ENCODE peak calls at places on chromosome 3, in five cellular contexts. One of them, this sample, is unnamed.

GRCh38 chr3:197599089-197599765 is 43.5 kb upstream of the BDH1 start:
- DNase-seq in ACHN: peak
- DNase-seq in AG04450: peak
- DNase-seq in GM23248: peak
- DNase-seq in A549: peak
- DNase-seq in this sample: peak

GRCh38 chr3:25044762-25045161 is 383.3 kb upstream of the RARB start:
- DNase-seq in ACHN: no peak
- DNase-seq in AG04450: no peak
- DNase-seq in GM23248: no peak
- DNase-seq in A549: no peak
- DNase-seq in this sample: no peak

GRCh38 chr3:14428087-14429067 is 26.0 kb downstream of the SLC6A6 start:
- DNase-seq in ACHN: no peak
- DNase-seq in AG04450: no peak
- DNase-seq in GM23248: no peak
- DNase-seq in A549: no peak
- DNase-seq in this sample: peak

GRCh38 chr3:177633671-177634207 is 436.5 kb upstream of the TBL1XR1 start:
- DNase-seq in ACHN: peak
- DNase-seq in AG04450: peak
- DNase-seq in GM23248: peak
- DNase-seq in A549: peak
- DNase-seq in this sample: peak

GRCh38 chr3:111859974-111860859 is 1.2 kb downstream of the PHLDB2 start:
- DNase-seq in ACHN: peak
- DNase-seq in AG04450: no peak
- DNase-seq in GM23248: peak
- DNase-seq in A549: peak
- DNase-seq in this sample: peak

GRCh38 chr3:155079795-155080546 is at the start of gene MME:
- DNase-seq in ACHN: peak
- DNase-seq in AG04450: no peak
- DNase-seq in GM23248: peak
- DNase-seq in A549: no peak
- DNase-seq in this sample: peak

GRCh38 chr3:126345641-126346460 is 11.4 kb downstream of the KLF15 start:
- DNase-seq in ACHN: no peak
- DNase-seq in AG04450: no peak
- DNase-seq in GM23248: no peak
- DNase-seq in A549: no peak
- DNase-seq in this sample: no peak

GRCh38 chr3:10010546-10011465 is 15.4 kb upstream of the FANCD2 start:
- DNase-seq in ACHN: peak
- DNase-seq in AG04450: peak
- DNase-seq in GM23248: peak
- DNase-seq in A549: peak
- DNase-seq in this sample: peak

GRCh38 chr3:183381179-183381578 is 47.2 kb downstream of the MCF2L2 start:
- DNase-seq in ACHN: no peak
- DNase-seq in AG04450: peak
- DNase-seq in GM23248: peak
- DNase-seq in A549: no peak
- DNase-seq in this sample: peak

GRCh38 chr3:71784914-71785593 is at the start of gene PROK2:
- DNase-seq in ACHN: no peak
- DNase-seq in AG04450: no peak
- DNase-seq in GM23248: peak
- DNase-seq in A549: no peak
- DNase-seq in this sample: peak

GRCh38 chr3:58748024-58748423 is 81.5 kb upstream of the FAM3D start:
- DNase-seq in ACHN: no peak
- DNase-seq in AG04450: no peak
- DNase-seq in GM23248: no peak
- DNase-seq in A549: no peak
- DNase-seq in this sample: no peak

GRCh38 chr3:50203113-50203852 is 1.8 kb upstream of the SLC38A3 start:
- DNase-seq in ACHN: no peak
- DNase-seq in AG04450: no peak
- DNase-seq in GM23248: no peak
- DNase-seq in A549: no peak
- DNase-seq in this sample: no peak

GRCh38 chr3:193347507-193348501 is 30.7 kb downstream of the ATP13A5 start:
- DNase-seq in ACHN: no peak
- DNase-seq in AG04450: no peak
- DNase-seq in GM23248: no peak
- DNase-seq in A549: no peak
- DNase-seq in this sample: no peak

GRCh38 chr3:161915283-161915682 is 418.7 kb downstream of the OTOL1 start:
- DNase-seq in ACHN: no peak
- DNase-seq in AG04450: no peak
- DNase-seq in GM23248: no peak
- DNase-seq in A549: no peak
- DNase-seq in this sample: no peak